ENCODE peak calls at places on chromosomes 13 and 19, in four cellular contexts. L is HepG2, V is HCT116, E is K562. D is an unnamed sample.
A peak's percentile ranks its signal among the peaks of the same experiment; 100 is the strongest.

GRCh38 chr13:42703740-42704139 is 77.6 kb upstream of the FAM216B start:
- DNase-seq in L (no peak), V (no peak), E (no peak), D (no peak)

GRCh38 chr19:1748703-1749341 is 4.5 kb upstream of the ONECUT3 start:
- DNase-seq in L (no peak), V (no peak), E (no peak), D (no peak)

GRCh38 chr13:29594710-29595379 is 643 bp downstream of the SLC7A1 start:
- DNase-seq in L (no peak), V (no peak), E (peak; percentile 67), D (peak; percentile 30)

GRCh38 chr13:87851395-87851794 is 180.2 kb downstream of the SLITRK5 start:
- DNase-seq in L (no peak), V (no peak), E (no peak), D (no peak)

GRCh38 chr19:57815247-57816075 is 748 bp upstream of the ZNF552 start:
- DNase-seq in L (no peak), V (no peak), E (no peak), D (no peak)

GRCh38 chr19:23526302-23526701 is 131.0 kb upstream of the ZNF91 start:
- DNase-seq in L (no peak), V (no peak), E (no peak), D (no peak)

GRCh38 chr19:38684078-38684861 is 36.8 kb downstream of the ACTN4 start:
- DNase-seq in L (no peak), V (peak; percentile 93), E (peak; percentile 71), D (no peak)

GRCh38 chr19:5978606-5979552 is 939 bp upstream of the RANBP3 start:
- DNase-seq in L (no peak), V (no peak), E (peak; percentile 66), D (no peak)

GRCh38 chr13:50995870-50996269 is 86.3 kb downstream of the RNASEH2B start:
- DNase-seq in L (no peak), V (no peak), E (no peak), D (no peak)

GRCh38 chr13:41291246-41291645 is 19.8 kb upstream of the NAA16 start:
- DNase-seq in L (no peak), V (no peak), E (no peak), D (no peak)

GRCh38 chr13:59543418-59543817 is 620.3 kb downstream of the DIAPH3 start:
- DNase-seq in L (no peak), V (no peak), E (no peak), D (no peak)

GRCh38 chr19:39175564-39175963 is 21.2 kb upstream of the NCCRP1 start:
- DNase-seq in L (no peak), V (no peak), E (no peak), D (no peak)

GRCh38 chr19:48635263-48635965 is 1.8 kb downstream of the DBP start:
- DNase-seq in L (no peak), V (no peak), E (peak; percentile 89), D (peak; percentile 61)

GRCh38 chr13:37617162-37617561 is 18.6 kb upstream of the POSTN start:
- DNase-seq in L (no peak), V (no peak), E (no peak), D (no peak)

GRCh38 chr13:30884543-30884942 is 21.5 kb upstream of the MEDAG start:
- DNase-seq in L (no peak), V (no peak), E (no peak), D (peak; percentile 45)

GRCh38 chr19:10226021-10226375 is 5.1 kb downstream of the S1PR2 start:
- DNase-seq in L (no peak), V (no peak), E (no peak), D (no peak)

GRCh38 chr13:35979378-35979911 is 151.7 kb downstream of the DCLK1 start:
- DNase-seq in L (no peak), V (no peak), E (no peak), D (no peak)

GRCh38 chr13:75418997-75419396 is 63.0 kb downstream of the TBC1D4 start:
- DNase-seq in L (no peak), V (no peak), E (no peak), D (no peak)

GRCh38 chr19:33771308-33772101 is 25.2 kb upstream of the KCTD15 start:
- DNase-seq in L (peak; percentile 50), V (no peak), E (peak; percentile 84), D (peak; percentile 69)

GRCh38 chr19:19105365-19106060 is 32.8 kb downstream of the TMEM161A start:
- DNase-seq in L (peak; percentile 48), V (peak; percentile 53), E (peak; percentile 95), D (no peak)

GRCh38 chr13:40197049-40197448 is 469.4 kb downstream of the FOXO1 start:
- DNase-seq in L (no peak), V (no peak), E (no peak), D (no peak)

GRCh38 chr13:59568306-59568705 is 595.4 kb downstream of the DIAPH3 start:
- DNase-seq in L (no peak), V (no peak), E (no peak), D (no peak)

GRCh38 chr19:1707240-1707639 is 46.1 kb upstream of the ONECUT3 start:
- DNase-seq in L (no peak), V (no peak), E (no peak), D (no peak)

GRCh38 chr13:66405908-66406802 is 824.0 kb downstream of the PCDH9 start:
- DNase-seq in L (no peak), V (no peak), E (no peak), D (peak; percentile 35)

GRCh38 chr13:103066991-103067390 is 774 bp upstream of the SLC10A2 start:
- DNase-seq in L (no peak), V (no peak), E (no peak), D (no peak)

GRCh38 chr13:47241446-47241845 is 344.6 kb upstream of the HTR2A start:
- DNase-seq in L (no peak), V (no peak), E (no peak), D (no peak)

GRCh38 chr19:44807652-44808462 is 1.0 kb upstream of the BCAM start:
- DNase-seq in L (peak; percentile 77), V (peak; percentile 55), E (peak; percentile 78), D (peak; percentile 97)

GRCh38 chr19:45075215-45076028 is 856 bp downstream of the ZNF296 start:
- DNase-seq in L (peak; percentile 39), V (peak; percentile 54), E (peak; percentile 83), D (peak; percentile 82)

GRCh38 chr13:100565291-100565690 is 23.3 kb downstream of the GGACT start:
- DNase-seq in L (peak; percentile 25), V (no peak), E (no peak), D (no peak)

GRCh38 chr19:56350416-56351045 is 35.9 kb upstream of the ZSCAN5A start:
- DNase-seq in L (peak; percentile 58), V (peak; percentile 24), E (peak; percentile 52), D (no peak)

GRCh38 chr13:32663660-32664059 is 77.4 kb downstream of the PDS5B start:
- DNase-seq in L (peak; percentile 68), V (no peak), E (no peak), D (no peak)

GRCh38 chr13:113353254-113353653 is 10.7 kb downstream of the GRTP1 start:
- DNase-seq in L (no peak), V (no peak), E (no peak), D (no peak)

GRCh38 chr19:3094638-3095374 is 644 bp downstream of the GNA11 start:
- DNase-seq in L (no peak), V (no peak), E (no peak), D (no peak)

GRCh38 chr13:104810242-104810641 is 1725.2 kb downstream of the EFNB2 start:
- DNase-seq in L (no peak), V (no peak), E (no peak), D (no peak)

GRCh38 chr19:14979136-14979497 is 547 bp downstream of the SLC1A6 start:
- DNase-seq in L (no peak), V (no peak), E (no peak), D (no peak)

DNA sequence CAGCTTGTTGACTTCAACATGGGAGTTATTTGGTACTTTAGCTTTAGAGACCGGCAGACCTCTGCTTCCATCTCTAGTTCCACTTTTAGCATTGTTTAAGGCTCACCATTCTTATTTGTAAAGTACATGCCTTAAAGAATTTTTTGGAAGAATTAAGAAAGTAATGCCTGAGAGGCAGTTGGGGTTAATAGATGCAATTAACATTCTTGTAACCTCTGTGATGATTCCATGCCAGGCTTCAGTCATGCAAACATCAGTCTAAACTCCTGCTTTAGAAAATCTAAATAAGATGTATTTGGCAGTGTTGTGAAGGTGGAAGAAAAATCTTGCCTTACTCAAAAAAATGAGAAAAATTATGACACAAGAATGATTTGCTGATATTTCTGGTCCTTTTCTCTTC is 79.9 kb upstream of the UBAC2 start:
- DNase-seq in L (no peak), V (no peak), E (no peak), D (no peak)
- TF ChIP-seq JUND in L (no peak), V (no peak), E (no peak), D (no peak)

GRCh38 chr13:111316161-111316730 is 4.2 kb upstream of the TEX29 start:
- DNase-seq in L (no peak), V (no peak), E (no peak), D (no peak)
- TF ChIP-seq JUND in L (no peak), V (no peak), E (no peak), D (no peak)

DNA sequence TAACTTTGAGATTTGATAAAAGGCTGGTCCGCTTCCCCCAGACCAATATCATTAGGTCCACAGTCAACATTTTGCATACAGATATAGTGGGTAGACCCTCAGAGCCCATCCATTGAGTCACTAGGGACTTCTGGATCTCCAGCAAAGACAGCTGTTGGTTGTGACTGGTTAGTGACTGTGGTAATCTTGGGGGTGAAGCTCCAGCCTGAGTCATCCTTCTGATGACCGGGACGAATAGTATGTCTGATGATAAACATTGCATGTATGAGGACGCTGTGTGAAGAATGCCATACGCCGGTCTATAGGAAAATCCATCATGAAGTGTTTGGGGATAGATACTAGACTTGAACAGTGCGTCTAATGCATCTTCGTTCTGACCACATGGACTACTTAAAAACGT is 307.0 kb downstream of the UQCRFS1 start:
- DNase-seq in L (no peak), V (no peak), E (no peak), D (no peak)
- TF ChIP-seq JUND in L (no peak), V (no peak), E (no peak), D (no peak)

GRCh38 chr13:106990594-106990993 is 422.7 kb upstream of the ARGLU1 start:
- DNase-seq in L (no peak), V (no peak), E (no peak), D (no peak)
- TF ChIP-seq JUND in L (no peak), V (no peak), E (no peak), D (no peak)

GRCh38 chr19:51572908-51573307 is 1.8 kb downstream of the ZNF175 start:
- DNase-seq in L (no peak), V (no peak), E (no peak), D (no peak)

GRCh38 chr19:51571599-51571998 is 516 bp downstream of the ZNF175 start:
- DNase-seq in L (no peak), V (no peak), E (no peak), D (no peak)

GRCh38 chr19:51570962-51571575 is at the start of gene ZNF175:
- DNase-seq in L (peak; percentile 86), V (peak; percentile 98), E (peak; percentile 80), D (peak; percentile 48)

GRCh38 chr19:51572415-51572814 is 1.3 kb downstream of the ZNF175 start:
- DNase-seq in L (no peak), V (no peak), E (no peak), D (no peak)

DNA sequence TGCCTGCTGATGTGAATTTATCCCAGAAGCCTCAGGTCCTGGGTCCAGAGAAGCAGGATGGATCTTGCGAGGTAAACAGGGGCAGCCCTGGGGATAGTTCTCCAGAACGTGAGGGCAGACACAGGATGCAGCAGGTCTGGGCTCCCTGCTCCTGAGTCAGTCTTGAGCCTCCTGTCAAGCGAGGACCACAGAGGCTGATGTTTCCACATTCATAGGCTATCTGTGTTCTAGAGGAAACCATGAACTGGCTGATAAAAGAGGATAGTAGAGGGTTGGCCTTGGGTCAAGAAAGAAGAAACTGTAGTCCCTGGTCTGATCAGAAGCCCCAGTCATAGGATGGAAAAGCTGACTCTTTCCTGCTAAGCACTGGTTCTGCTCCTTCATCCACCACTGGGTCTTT is 2.2 kb downstream of the ZNF175 start:
- DNase-seq in L (no peak), V (no peak), E (no peak), D (no peak)
- TF ChIP-seq JUND in L (no peak), V (no peak), E (no peak), D (no peak)